ENCODE peak calls at places on chromosome 10, in eight cellular contexts. X is pons, A is ELR, K is A673, H is heart right ventricle, V is AG04450, U is left ventricle myocardium inferior, D is NCI-H1694. S is an unnamed sample.
A peak's percentile ranks its signal among the peaks of the same experiment; 100 is the strongest.

GRCh38 chr10:71273506-71273905 is 45.6 kb upstream of the SLC29A3 start:
- DNase-seq in U (no peak), A (no peak), H (no peak), V (no peak), X (no peak), K (no peak), D (no peak), S (no peak)

GRCh38 chr10:110170142-110170887 is 37.1 kb upstream of the MXI1 start:
- DNase-seq in A (no peak), H (peak; percentile 54), K (no peak), V (no peak), X (no peak), U (no peak), D (no peak), S (no peak)

GRCh38 chr10:82813856-82814255 is 938.9 kb downstream of the NRG3 start:
- DNase-seq in U (no peak), A (peak; percentile 68), K (no peak), V (no peak), D (no peak), X (no peak), H (no peak), S (no peak)

GRCh38 chr10:92761576-92761975 is 71.8 kb downstream of the HHEX start:
- DNase-seq in H (no peak), D (no peak), A (peak; percentile 19), X (no peak), U (no peak), K (no peak), V (no peak), S (no peak)

GRCh38 chr10:130380056-130380455 is 243.9 kb downstream of the GLRX3 start:
- DNase-seq in K (no peak), X (no peak), V (no peak), D (no peak), H (no peak), U (no peak), A (no peak), S (no peak)

GRCh38 chr10:103120977-103121735 is 71.9 kb downstream of the NT5C2 start:
- DNase-seq in D (no peak), K (no peak), X (no peak), A (no peak), U (no peak), H (no peak), V (no peak), S (no peak)

GRCh38 chr10:63491558-63492316 is 26.0 kb upstream of the JMJD1C start:
- DNase-seq in K (peak; percentile 90), U (no peak), X (no peak), A (peak; percentile 30), H (peak; percentile 40), V (no peak), D (no peak), S (no peak)

GRCh38 chr10:14926061-14926470 is 27.8 kb downstream of the DCLRE1C start:
- DNase-seq in X (no peak), V (no peak), D (no peak), A (no peak), U (no peak), H (no peak), K (no peak), S (no peak)

GRCh38 chr10:79475119-79475653 is 29.8 kb upstream of the ZCCHC24 start:
- DNase-seq in V (no peak), U (no peak), D (no peak), X (no peak), H (no peak), A (no peak), K (no peak), S (no peak)

GRCh38 chr10:24465124-24465874 is 256.4 kb downstream of the KIAA1217 start:
- DNase-seq in X (no peak), U (no peak), A (peak; percentile 72), D (no peak), V (no peak), K (no peak), H (no peak), S (no peak)

GRCh38 chr10:102065561-102066420 is 642 bp downstream of the HPS6 start:
- DNase-seq in K (no peak), V (no peak), X (no peak), H (peak; percentile 21), A (peak; percentile 48), U (peak; percentile 25), D (no peak), S (peak; percentile 51)

GRCh38 chr10:19908991-19909699 is 92.9 kb downstream of the PLXDC2 start:
- DNase-seq in H (no peak), K (peak; percentile 40), V (no peak), A (no peak), U (no peak), D (no peak), X (no peak), S (no peak)

GRCh38 chr10:72567884-72568283 is 58.0 kb downstream of the MICU1 start:
- DNase-seq in D (no peak), V (no peak), A (peak; percentile 27), X (peak; percentile 24), K (peak; percentile 43), H (no peak), U (no peak), S (no peak)

GRCh38 chr10:60042262-60042661 is 135.9 kb upstream of the CCDC6 start:
- DNase-seq in A (no peak), K (no peak), U (no peak), X (no peak), D (no peak), V (no peak), H (no peak), S (no peak)

GRCh38 chr10:111211756-111212155 is 134.9 kb downstream of the ADRA2A start:
- DNase-seq in X (no peak), K (no peak), U (no peak), V (no peak), D (no peak), A (peak; percentile 43), H (no peak), S (no peak)

GRCh38 chr10:22133640-22134624 is 83.9 kb downstream of the EBLN1 start:
- DNase-seq in A (no peak), H (peak; percentile 21), K (no peak), U (no peak), V (no peak), X (no peak), D (peak; percentile 38), S (no peak)

GRCh38 chr10:80488539-80489066 is 34.5 kb downstream of the TSPAN14 start:
- DNase-seq in H (no peak), U (no peak), K (no peak), D (no peak), A (no peak), V (no peak), X (no peak), S (no peak)